ENCODE peak calls at places on chromosomes 3 and 15, in ten cellular contexts. R is stimulated activated CD4-positive, alpha-beta T cell treated with anti-CD3 and anti-CD28 coated beads, TNF-alpha, amount 100 ng/mL, for 4 hours; S is WTC11; E is NCI-H2081; O is head of caudate nucleus; A is skeletal muscle cell; K is cerebellum; U is stimulated activated CD8-positive, alpha-beta memory T cell treated with anti-CD3 and anti-CD28 coated beads, Interleukin-2, amount 100 ng/mL, for 48 hours; W is endothelial cell; P is GM04504. Y is an unnamed sample.

GRCh38 chr3:15330031-15330596 is 2.3 kb downstream of the SH3BP5 start:
- DNase-seq in U (no peak), K (no peak), R (no peak), W (no peak), O (no peak), P (no peak), A (peak), E (peak), S (no peak), Y (no peak)

GRCh38 chr15:77091072-77091471 is 20.2 kb upstream of the TSPAN3 start:
- DNase-seq in E (no peak), O (no peak), P (no peak), A (no peak), K (no peak), R (no peak), U (no peak), W (no peak), S (no peak), Y (no peak)

GRCh38 chr3:25686766-25687165 is 22.1 kb upstream of the TOP2B start:
- DNase-seq in K (no peak), S (no peak), U (no peak), A (no peak), R (no peak), E (no peak), O (no peak), P (no peak), W (no peak), Y (no peak)

GRCh38 chr3:55805169-55805568 is 318.1 kb upstream of the WNT5A start:
- DNase-seq in E (no peak), A (no peak), S (no peak), R (no peak), W (no peak), K (no peak), P (no peak), U (no peak), O (no peak), Y (no peak)

GRCh38 chr3:126432361-126432760 is 37.7 kb downstream of the CFAP100 start:
- DNase-seq in W (no peak), P (no peak), E (no peak), R (no peak), U (no peak), A (peak), K (no peak), O (no peak), S (no peak), Y (no peak)

GRCh38 chr3:45468326-45468725 is 80.0 kb downstream of the LARS2 start:
- DNase-seq in E (no peak), W (no peak), A (no peak), S (no peak), U (no peak), R (no peak), O (no peak), P (no peak), K (no peak), Y (no peak)

GRCh38 chr15:79884204-79884596 is 12.6 kb downstream of the MTHFS start:
- DNase-seq in O (no peak), A (no peak), U (no peak), P (no peak), W (no peak), S (no peak), K (no peak), R (no peak), E (no peak), Y (no peak)

GRCh38 chr15:65258863-65259262 is 27.8 kb downstream of the PARP16 start:
- DNase-seq in U (no peak), K (no peak), P (peak), W (no peak), A (no peak), R (no peak), S (no peak), E (no peak), O (no peak), Y (no peak)

GRCh38 chr3:189827108-189827507 is 195.9 kb downstream of the TP63 start:
- DNase-seq in E (no peak), K (no peak), O (no peak), A (no peak), R (no peak), W (no peak), S (no peak), P (no peak), U (no peak), Y (no peak)

GRCh38 chr3:157231071-157231470 is 71.1 kb upstream of the CCNL1 start:
- DNase-seq in P (peak), A (no peak), W (no peak), O (no peak), U (no peak), E (no peak), S (no peak), K (no peak), R (no peak), Y (no peak)

GRCh38 chr3:33007776-33008175 is 56.3 kb downstream of the CCR4 start:
- DNase-seq in E (no peak), K (no peak), R (no peak), W (no peak), P (no peak), A (no peak), U (no peak), O (no peak), S (no peak), Y (no peak)

GRCh38 chr3:4976109-4976508 is 3.1 kb upstream of the BHLHE40 start:
- DNase-seq in E (no peak), R (no peak), U (no peak), A (no peak), O (peak), P (no peak), S (peak), K (no peak), W (peak), Y (no peak)

GRCh38 chr3:187185759-187186158 is 11.5 kb upstream of the RTP1 start:
- DNase-seq in A (no peak), W (no peak), E (no peak), S (peak), K (no peak), U (no peak), R (no peak), P (no peak), O (no peak), Y (no peak)

GRCh38 chr15:76588811-76589747 is 252.5 kb downstream of the ISL2 start:
- DNase-seq in E (no peak), A (no peak), R (no peak), P (no peak), O (no peak), W (no peak), K (no peak), S (no peak), U (no peak), Y (no peak)

GRCh38 chr3:134446800-134447199 is 39.0 kb downstream of the ANAPC13 start:
- DNase-seq in R (no peak), A (peak), U (no peak), E (no peak), K (no peak), O (no peak), S (no peak), P (peak), W (no peak), Y (no peak)

GRCh38 chr3:169264711-169265110 is 398.8 kb downstream of the MECOM start:
- DNase-seq in U (no peak), P (no peak), E (peak), R (no peak), O (no peak), A (no peak), S (no peak), W (no peak), K (no peak), Y (no peak)

GRCh38 chr3:150372320-150373118 is 35.6 kb upstream of the TSC22D2 start:
- DNase-seq in A (no peak), R (no peak), K (no peak), W (no peak), P (no peak), S (no peak), O (no peak), U (no peak), E (no peak), Y (no peak)

GRCh38 chr15:56243117-56243773 is 434 bp downstream of the RFX7 start:
- DNase-seq in W (peak), P (no peak), A (no peak), K (peak), S (peak), E (peak), U (peak), O (peak), R (no peak), Y (no peak)

GRCh38 chr15:90035095-90035834 is 34.1 kb downstream of the ZNF710 start:
- DNase-seq in R (no peak), O (no peak), A (peak), K (no peak), S (no peak), E (peak), U (no peak), P (no peak), W (no peak), Y (no peak)

GRCh38 chr3:13522236-13522635 is 26.7 kb upstream of the FBLN2 start:
- DNase-seq in O (no peak), S (no peak), A (no peak), W (no peak), U (no peak), K (no peak), R (no peak), E (no peak), P (no peak), Y (no peak)

GRCh38 chr15:73127302-73127936 is 75.2 kb downstream of the NEO1 start:
- DNase-seq in S (peak), U (no peak), R (no peak), K (peak), P (peak), A (no peak), W (peak), E (no peak), O (no peak), Y (no peak)

GRCh38 chr3:196524527-196524926 is 9.4 kb upstream of the SMCO1 start:
- DNase-seq in U (no peak), R (no peak), A (no peak), O (no peak), K (no peak), P (no peak), W (no peak), S (no peak), E (no peak), Y (no peak)

GRCh38 chr15:56393277-56393676 is 28.1 kb downstream of the TEX9 start:
- DNase-seq in A (no peak), W (no peak), K (no peak), U (no peak), S (no peak), R (no peak), O (no peak), E (no peak), P (no peak), Y (no peak)

GRCh38 chr3:3127432-3128010 is 781 bp downstream of the TRNT1 start:
- DNase-seq in U (no peak), E (no peak), S (no peak), R (peak), O (no peak), A (no peak), K (peak), W (no peak), P (no peak), Y (no peak)

GRCh38 chr15:101115887-101116680 is 135.8 kb downstream of the CHSY1 start:
- DNase-seq in S (no peak), O (peak), P (no peak), E (no peak), K (no peak), U (no peak), A (peak), R (no peak), W (no peak), Y (no peak)

GRCh38 chr3:77460326-77460725 is 420.4 kb downstream of the ROBO2 start:
- DNase-seq in R (no peak), W (no peak), U (no peak), P (peak), O (no peak), S (no peak), A (peak), K (no peak), E (no peak), Y (no peak)

GRCh38 chr15:71612066-71612715 is 198.2 kb upstream of the NR2E3 start:
- DNase-seq in A (no peak), E (no peak), S (no peak), U (no peak), W (no peak), R (no peak), P (no peak), O (no peak), K (no peak), Y (no peak)

GRCh38 chr15:95522533-95522932 is 808.0 kb upstream of the NR2F2 start:
- DNase-seq in E (no peak), K (no peak), O (no peak), S (no peak), U (no peak), P (no peak), R (no peak), A (no peak), W (no peak), Y (no peak)

GRCh38 chr15:66535056-66535455 is 29.9 kb downstream of the ZWILCH start:
- DNase-seq in O (no peak), A (no peak), U (no peak), E (no peak), S (no peak), R (no peak), W (no peak), K (no peak), P (no peak), Y (no peak)

GRCh38 chr15:32844118-32844711 is 126.4 kb downstream of the GREM1 start:
- DNase-seq in W (no peak), A (no peak), P (no peak), K (no peak), S (no peak), U (no peak), E (peak), O (no peak), R (no peak), Y (no peak)

GRCh38 chr3:55160241-55160877 is 232.5 kb upstream of the LRTM1 start:
- DNase-seq in K (no peak), S (no peak), R (no peak), E (no peak), P (peak), W (no peak), A (peak), U (no peak), O (no peak), Y (no peak)